ENCODE peak calls at places on chromosomes 12 and 14, in four cellular contexts. X, L, O and A are unnamed samples.

GRCh38 chr12:117125275-117125613 is 26.0 kb upstream of the TESC start:
- DNase-seq in L (no peak), X (no peak), O (no peak), A (no peak)

GRCh38 chr14:26856832-26857508 is 259.1 kb upstream of the NOVA1 start:
- DNase-seq in O (no peak), X (no peak), L (no peak), A (no peak)

GRCh38 chr14:65604946-65605345 is 192.4 kb downstream of the FUT8 start:
- DNase-seq in O (no peak), X (no peak), L (no peak), A (no peak)

GRCh38 chr12:55687746-55688145 is 20.0 kb downstream of the ITGA7 start:
- DNase-seq in L (no peak), O (no peak), X (peak), A (no peak)

GRCh38 chr14:100541621-100542560 is 45.3 kb downstream of the BEGAIN start:
- DNase-seq in O (no peak), L (no peak), X (no peak), A (no peak)

GRCh38 chr12:32072102-32072501 is 34.5 kb upstream of the BICD1 start:
- DNase-seq in L (no peak), O (no peak), X (no peak), A (no peak)

GRCh38 chr14:33709711-33710110 is 241.2 kb downstream of the EGLN3 start:
- DNase-seq in X (no peak), L (no peak), O (no peak), A (no peak)

GRCh38 chr12:18897816-18898215 is 159.9 kb downstream of the CAPZA3 start:
- DNase-seq in X (no peak), L (no peak), O (no peak), A (no peak)

GRCh38 chr12:127928615-127929014 is 338.4 kb upstream of the TMEM132C start:
- DNase-seq in O (no peak), L (no peak), X (no peak), A (no peak)

GRCh38 chr14:75274045-75274898 is 4.4 kb upstream of the FOS start:
- DNase-seq in O (no peak), X (peak), L (no peak), A (no peak)

GRCh38 chr14:95164506-95164905 is 7.2 kb upstream of the DICER1 start:
- DNase-seq in L (no peak), X (no peak), O (no peak), A (no peak)

GRCh38 chr12:22738945-22739344 is 114.0 kb downstream of the ETNK1 start:
- DNase-seq in X (no peak), O (no peak), L (no peak), A (no peak)

GRCh38 chr12:123891516-123892179 is 81.0 kb downstream of the CCDC92 start:
- DNase-seq in O (no peak), X (no peak), L (no peak), A (no peak)